ENCODE peak calls at places on chromosomes 1 and 21, in seven cellular contexts. Q is fibroblast of pulmonary artery, K is hypothalamus, Y is omental fat pad, E is H7, Z is GM04503, G is iPS-NIHi11. N is an unnamed sample.
A peak's percentile ranks its signal among the peaks of the same experiment; 100 is the strongest.

GRCh38 chr1:5980314-5981008 is 11.8 kb downstream of the NPHP4 start:
- DNase-seq in K (no peak), E (peak; percentile 95), G (peak; percentile 87), Q (peak; percentile 65), Z (no peak), Y (no peak), N (no peak)

GRCh38 chr1:197526736-197527371 is 248.4 kb downstream of the DENND1B start:
- DNase-seq in Y (no peak), E (no peak), Z (no peak), K (no peak), Q (peak; percentile 57), G (no peak), N (peak; percentile 5)

GRCh38 chr1:150386546-150387080 is 22.7 kb downstream of the RPRD2 start:
- DNase-seq in Q (no peak), K (no peak), Z (no peak), G (no peak), E (no peak), Y (no peak), N (no peak)

GRCh38 chr1:214719207-214719606 is 116.2 kb downstream of the CENPF start:
- DNase-seq in G (peak; percentile 29), K (no peak), Y (no peak), E (peak; percentile 15), Q (no peak), Z (no peak), N (no peak)

GRCh38 chr1:94978401-94978800 is 51.5 kb upstream of the CNN3 start:
- DNase-seq in E (no peak), G (no peak), Y (no peak), Q (no peak), K (no peak), Z (no peak), N (no peak)

GRCh38 chr1:160285506-160285905 is 573 bp upstream of the PEX19 start:
- DNase-seq in Y (no peak), G (no peak), E (no peak), Z (no peak), K (no peak), Q (no peak), N (no peak)

GRCh38 chr21:35052786-35053185 is 3.7 kb upstream of the RUNX1 start:
- DNase-seq in Y (no peak), E (no peak), Q (no peak), G (no peak), K (no peak), Z (no peak), N (no peak)

GRCh38 chr1:9696793-9697192 is 45.3 kb downstream of the PIK3CD start:
- DNase-seq in Q (no peak), Z (no peak), G (no peak), K (no peak), Y (no peak), E (no peak), N (no peak)

GRCh38 chr1:3669971-3670431 is 17.7 kb downstream of the TP73 start:
- DNase-seq in Q (no peak), Y (no peak), G (no peak), Z (no peak), E (no peak), K (no peak), N (no peak)

GRCh38 chr1:110328700-110329099 is 10.5 kb upstream of the RBM15 start:
- DNase-seq in Q (no peak), Z (no peak), K (no peak), G (no peak), E (no peak), Y (no peak), N (no peak)

GRCh38 chr21:42677339-42678117 is 24.1 kb downstream of the PDE9A start:
- DNase-seq in E (peak; percentile 63), Q (peak; percentile 64), G (no peak), K (no peak), Z (no peak), Y (no peak), N (no peak)

GRCh38 chr1:214216031-214216430 is 64.9 kb upstream of the SMYD2 start:
- DNase-seq in Y (no peak), G (no peak), K (no peak), E (no peak), Q (no peak), Z (no peak), N (no peak)

GRCh38 chr1:150362721-150363425 is 1.1 kb upstream of the RPRD2 start:
- DNase-seq in K (no peak), Q (no peak), Y (no peak), G (no peak), E (no peak), Z (no peak), N (no peak)

GRCh38 chr1:32741417-32742131 is 39.0 kb upstream of the SYNC start:
- DNase-seq in K (no peak), Q (no peak), Z (no peak), G (peak; percentile 84), Y (no peak), E (peak; percentile 95), N (no peak)

GRCh38 chr21:46250146-46250725 is 21.7 kb upstream of the LSS start:
- DNase-seq in Y (no peak), E (no peak), Z (no peak), K (no peak), Q (peak; percentile 29), G (no peak), N (no peak)

GRCh38 chr1:119646521-119647227 is 1.4 kb downstream of the ZNF697 start:
- DNase-seq in G (no peak), Y (no peak), E (no peak), Q (peak; percentile 67), Z (no peak), K (no peak), N (no peak)

GRCh38 chr1:41608242-41608641 is 123.8 kb upstream of the EDN2 start:
- DNase-seq in E (no peak), Z (no peak), Q (peak; percentile 46), K (no peak), G (no peak), Y (no peak), N (no peak)

GRCh38 chr1:20494609-20495311 is 8.8 kb upstream of the CAMK2N1 start:
- DNase-seq in K (no peak), G (no peak), Z (peak; percentile 83), Y (no peak), E (no peak), Q (peak; percentile 86), N (peak; percentile 82)

GRCh38 chr1:116134178-116134773 is 23.1 kb downstream of the MAB21L3 start:
- DNase-seq in Y (no peak), G (no peak), K (no peak), Q (no peak), Z (no peak), E (no peak), N (no peak)

GRCh38 chr1:68232354-68233148 is at the start of gene WLS:
- DNase-seq in Z (no peak), E (peak; percentile 87), G (peak; percentile 82), Y (peak; percentile 48), K (peak; percentile 45), Q (peak; percentile 83), N (no peak)

GRCh38 chr1:67793562-67793961 is 39.7 kb downstream of the GNG12 start:
- DNase-seq in G (no peak), Q (peak; percentile 63), E (no peak), K (no peak), Y (no peak), Z (peak; percentile 54), N (no peak)

GRCh38 chr1:2611621-2612437 is 21.0 kb downstream of the MMEL1 start:
- DNase-seq in G (no peak), K (no peak), Z (no peak), Y (no peak), Q (no peak), E (peak; percentile 49), N (no peak)

GRCh38 chr1:241639653-241640148 is 468 bp downstream of the CHML start:
- DNase-seq in G (peak; percentile 51), K (peak; percentile 36), Q (peak; percentile 47), E (peak; percentile 71), Y (no peak), Z (no peak), N (no peak)

GRCh38 chr1:159867322-159868064 is 5.0 kb upstream of the VSIG8 start:
- DNase-seq in E (peak; percentile 79), G (peak; percentile 83), Z (no peak), Y (no peak), Q (peak; percentile 53), K (no peak), N (no peak)

GRCh38 chr1:217495249-217495648 is 135.6 kb downstream of the GPATCH2 start:
- DNase-seq in Q (no peak), Y (no peak), G (no peak), K (no peak), Z (no peak), E (no peak), N (no peak)

GRCh38 chr1:77044133-77044849 is 174.9 kb downstream of the PIGK start:
- DNase-seq in K (no peak), G (no peak), Z (no peak), Q (no peak), Y (no peak), E (no peak), N (no peak)

GRCh38 chr21:46115441-46116188 is 17.7 kb downstream of the COL6A2 start:
- DNase-seq in Q (no peak), Y (peak; percentile 1), Z (no peak), E (no peak), G (no peak), K (no peak), N (no peak)

GRCh38 chr1:234725177-234726132 is 115.5 kb upstream of the IRF2BP2 start:
- DNase-seq in Y (no peak), E (no peak), K (peak; percentile 46), Z (no peak), Q (peak; percentile 43), G (no peak), N (no peak)

GRCh38 chr1:201381130-201381529 is 3.6 kb upstream of the TNNT2 start:
- DNase-seq in E (no peak), Z (no peak), Q (no peak), K (no peak), G (no peak), Y (no peak), N (no peak)

GRCh38 chr1:44811234-44811633 is 2.9 kb downstream of the BTBD19 start:
- DNase-seq in K (no peak), G (no peak), Z (no peak), Y (no peak), Q (no peak), E (no peak), N (no peak)